ENCODE peak calls at places on chromosomes 7 and 10, in nine cellular contexts. Y is suprapubic skin; E is stimulated activated CD4-positive, alpha-beta T cell treated with anti-CD3 and anti-CD28 coated beads, Interleukin-1b, Interleukin-23, amount 100 ng/mL, for 24 hours; N is GM04503; T is KBM-7; S is GM23248; A is frontal cortex; J is HFFc6; M is epithelial cell of prostate. U is an unnamed sample.

GRCh38 chr10:689433-690226 is at the start of gene DIP2C:
- DNase-seq in Y (peak), E (no peak), N (no peak), T (no peak), S (peak), A (peak), J (peak), M (no peak), U (peak)

GRCh38 chr10:129055966-129056365 is 411.1 kb upstream of the MGMT start:
- DNase-seq in Y (no peak), E (no peak), N (no peak), T (no peak), S (no peak), A (no peak), J (no peak), M (no peak), U (no peak)

GRCh38 chr7:129332354-129333056 is 101.7 kb upstream of the STRIP2 start:
- DNase-seq in Y (no peak), E (no peak), N (peak), T (no peak), S (peak), A (no peak), J (peak), M (no peak), U (no peak)

GRCh38 chr7:51316262-51316665 is 345 bp downstream of the COBL start:
- DNase-seq in Y (no peak), E (no peak), N (no peak), T (no peak), S (peak), A (peak), J (no peak), M (no peak), U (no peak)

GRCh38 chr10:106224676-106225075 is 939.8 kb downstream of the SORCS1 start:
- DNase-seq in Y (no peak), E (no peak), N (no peak), T (no peak), S (peak), A (no peak), J (no peak), M (no peak), U (peak)

GRCh38 chr10:112227331-112227961 is 43.9 kb upstream of the GPAM start:
- DNase-seq in Y (no peak), E (no peak), N (peak), T (peak), S (peak), A (no peak), J (peak), M (no peak), U (peak)

GRCh38 chr7:80918909-80919721 is at the start of gene SEMA3C:
- DNase-seq in Y (peak), E (no peak), N (peak), T (peak), S (peak), A (peak), J (peak), M (peak), U (peak)

GRCh38 chr10:121375201-121375600 is 223.0 kb downstream of the FGFR2 start:
- DNase-seq in Y (no peak), E (no peak), N (no peak), T (no peak), S (no peak), A (no peak), J (no peak), M (no peak), U (no peak)

GRCh38 chr10:65325913-65326312 is 1599.9 kb upstream of the LRRTM3 start:
- DNase-seq in Y (no peak), E (no peak), N (no peak), T (no peak), S (no peak), A (no peak), J (no peak), M (no peak), U (no peak)

GRCh38 chr10:47206449-47207279 is 93.3 kb upstream of the GDF10 start:
- DNase-seq in Y (no peak), E (no peak), N (no peak), T (no peak), S (no peak), A (no peak), J (no peak), M (no peak), U (no peak)

GRCh38 chr7:16930958-16931357 is 49.2 kb upstream of the AGR3 start:
- DNase-seq in Y (no peak), E (no peak), N (no peak), T (no peak), S (no peak), A (no peak), J (no peak), M (no peak), U (no peak)

GRCh38 chr7:74606101-74606908 is 51.2 kb upstream of the GTF2I start:
- DNase-seq in Y (no peak), E (no peak), N (no peak), T (peak), S (peak), A (peak), J (no peak), M (no peak), U (no peak)

GRCh38 chr7:26117142-26117807 is 34.7 kb upstream of the NFE2L3 start:
- DNase-seq in Y (no peak), E (no peak), N (no peak), T (peak), S (no peak), A (no peak), J (no peak), M (no peak), U (no peak)

GRCh38 chr10:71600856-71601255 is 118.7 kb downstream of the C10orf105 start:
- DNase-seq in Y (no peak), E (no peak), N (peak), T (no peak), S (peak), A (no peak), J (peak), M (no peak), U (no peak)

GRCh38 chr7:137403282-137403681 is 59.7 kb upstream of the PTN start:
- DNase-seq in Y (no peak), E (no peak), N (no peak), T (no peak), S (no peak), A (no peak), J (no peak), M (no peak), U (no peak)

GRCh38 chr7:151001546-151001945 is 10.7 kb downstream of the NOS3 start:
- DNase-seq in Y (no peak), E (no peak), N (no peak), T (no peak), S (no peak), A (no peak), J (no peak), M (no peak), U (no peak)

GRCh38 chr10:124916098-124916584 is 25.8 kb upstream of the ZRANB1 start:
- DNase-seq in Y (no peak), E (no peak), N (no peak), T (no peak), S (peak), A (no peak), J (no peak), M (no peak), U (no peak)

GRCh38 chr10:3293536-3294431 is 121.2 kb upstream of the PITRM1 start:
- DNase-seq in Y (no peak), E (no peak), N (peak), T (no peak), S (peak), A (no peak), J (no peak), M (no peak), U (peak)

GRCh38 chr10:110007171-110007700 is 548 bp upstream of the ADD3 start:
- DNase-seq in Y (peak), E (peak), N (no peak), T (peak), S (peak), A (no peak), J (no peak), M (no peak), U (no peak)

GRCh38 chr7:105791926-105792325 is 84.5 kb downstream of the ATXN7L1 start:
- DNase-seq in Y (no peak), E (no peak), N (no peak), T (no peak), S (no peak), A (no peak), J (no peak), M (no peak), U (no peak)